ENCODE peak calls at places on chromosomes 12 and 14, in eight cellular contexts. F is astrocyte, U is upper lobe of right lung, S is cardiac muscle cell, Q is Karpas-422, T is endothelial cell of umbilical vein, Z is IMR-90, X is aorta. G is an unnamed sample. For H3K4me1 and H3K27me3, the result is how much of the 10 kb centered on the place peaks cover.

GRCh38 chr14:104443391-104444158 is 136.0 kb upstream of the C14orf180 start:
- DNase-seq in T (no peak), S (no peak), X (no peak), Q (peak), F (no peak), U (peak), Z (no peak), G (no peak)

GRCh38 chr12:19261773-19262172 is 132.2 kb downstream of the PLEKHA5 start:
- DNase-seq in X (no peak), Q (no peak), Z (no peak), T (no peak), F (no peak), U (no peak), S (no peak), G (no peak)

GRCh38 chr12:132951649-132952048 is 4.5 kb downstream of the ZNF605 start:
- DNase-seq in X (no peak), S (no peak), F (no peak), Z (no peak), T (no peak), Q (no peak), U (no peak), G (no peak)

GRCh38 chr14:52901357-52901980 is 49.4 kb downstream of the FERMT2 start:
- DNase-seq in X (no peak), T (no peak), U (no peak), F (no peak), Z (no peak), S (no peak), Q (no peak), G (no peak)

GRCh38 chr12:65199604-65200003 is 30.2 kb downstream of the LEMD3 start:
- DNase-seq in Q (no peak), X (no peak), T (no peak), U (no peak), Z (no peak), F (no peak), S (no peak), G (no peak)

GRCh38 chr12:6478406-6478805 is 7.9 kb upstream of the VAMP1 start:
- DNase-seq in U (no peak), T (no peak), X (no peak), S (peak), Z (no peak), F (no peak), Q (no peak), G (no peak)

GRCh38 chr12:76420221-76420620 is 72.0 kb upstream of the BBS10 start:
- DNase-seq in Z (no peak), Q (no peak), U (no peak), F (no peak), T (no peak), X (no peak), S (no peak), G (no peak)

GRCh38 chr14:79369359-79370332 is 841.7 kb downstream of the DIO2 start:
- DNase-seq in Z (peak), T (peak), Q (no peak), U (no peak), S (peak), F (peak), X (no peak), G (peak)

GRCh38 chr14:69300601-69301221 is 40.8 kb downstream of the GALNT16 start:
- DNase-seq in F (no peak), Z (no peak), T (no peak), X (no peak), Q (no peak), S (no peak), U (peak), G (peak)

GRCh38 chr14:77459072-77459723 is 1.3 kb downstream of the AHSA1 start:
- DNase-seq in U (no peak), Q (peak), Z (peak), F (peak), X (peak), S (peak), T (peak), G (no peak)

GRCh38 chr12:15776532-15776931 is 12.7 kb downstream of the EPS8 start:
- DNase-seq in S (no peak), X (no peak), F (no peak), Q (no peak), T (no peak), Z (no peak), U (no peak), G (no peak)

GRCh38 chr12:78096909-78097597 is 266.4 kb downstream of the NAV3 start:
- DNase-seq in X (peak), F (peak), Q (no peak), U (no peak), Z (peak), S (peak), T (peak), G (no peak)

GRCh38 chr12:124407074-124407473 is 112.2 kb downstream of the RFLNA start:
- DNase-seq in X (no peak), U (no peak), Q (no peak), S (no peak), T (no peak), Z (no peak), F (no peak), G (no peak)

GRCh38 chr12:124411291-124411878 is 116.5 kb downstream of the RFLNA start:
- DNase-seq in Q (no peak), S (peak), Z (peak), X (peak), T (no peak), U (no peak), F (peak), G (peak)

GRCh38 chr12:124406043-124406442 is 111.2 kb downstream of the RFLNA start:
- DNase-seq in S (no peak), U (no peak), Z (no peak), F (no peak), X (no peak), Q (no peak), T (no peak), G (no peak)

GRCh38 chr12:124410354-124411175 is 115.7 kb downstream of the RFLNA start:
- DNase-seq in X (peak), Q (no peak), S (no peak), F (no peak), Z (peak), U (no peak), T (no peak), G (no peak)

DNA sequence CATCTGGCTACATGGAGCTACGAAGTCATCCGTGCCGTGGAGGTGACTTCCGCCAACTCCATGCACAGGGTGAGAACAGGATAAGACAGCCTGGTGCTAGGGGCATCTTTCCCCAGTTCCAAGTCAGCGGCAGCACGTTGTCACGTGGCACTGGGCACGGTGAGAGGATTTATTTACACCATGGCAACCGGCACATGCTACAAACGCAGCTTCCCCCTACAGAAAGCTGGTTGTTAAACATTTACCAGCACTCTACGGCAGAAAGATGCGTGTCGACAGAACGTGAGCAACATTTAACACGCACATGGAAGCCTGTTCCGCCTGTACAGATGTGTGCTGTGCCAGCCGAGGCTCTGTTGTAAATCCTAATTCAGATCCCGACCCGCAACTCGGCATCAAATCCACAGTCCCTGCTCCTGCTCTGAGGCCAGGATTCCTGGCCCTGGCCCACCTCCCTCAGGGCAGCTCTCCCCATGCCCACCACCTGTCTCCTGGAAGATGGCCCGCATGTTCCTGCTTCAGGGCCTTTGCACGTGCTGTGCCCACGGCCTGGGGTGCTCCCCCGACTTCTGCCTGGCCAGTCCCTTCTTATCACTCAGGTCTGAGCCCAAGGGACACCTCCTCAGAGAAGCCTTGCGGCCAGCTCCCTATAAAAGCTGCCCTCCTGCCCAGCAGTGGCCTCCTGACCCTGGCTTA is 114.1 kb downstream of the RFLNA start:
- DNase-seq in F (no peak), X (no peak), U (no peak), T (no peak), Z (no peak), S (no peak), Q (no peak), G (no peak)
- H3K4me1 ChIP-seq in F (under half), X (under half), U (under half), T (under half), Z (under half), S (under half), Q (under half), G (under half)

GRCh38 chr12:112796067-112796466 is 4.5 kb downstream of the RPH3A start:
- DNase-seq in Q (no peak), S (no peak), U (no peak), F (no peak), T (no peak), X (no peak), Z (no peak), G (no peak)

GRCh38 chr12:112801055-112801454 is 9.5 kb downstream of the RPH3A start:
- DNase-seq in Q (no peak), T (no peak), S (no peak), F (no peak), U (no peak), Z (no peak), X (no peak), G (no peak)

GRCh38 chr12:112803620-112804279 is 12.2 kb downstream of the RPH3A start:
- DNase-seq in Q (no peak), F (no peak), S (no peak), T (no peak), Z (no peak), U (no peak), X (no peak), G (no peak)

GRCh38 chr12:112798019-112798760 is 6.6 kb downstream of the RPH3A start:
- DNase-seq in Z (no peak), F (no peak), X (no peak), T (peak), U (no peak), Q (no peak), S (no peak), G (no peak)

DNA sequence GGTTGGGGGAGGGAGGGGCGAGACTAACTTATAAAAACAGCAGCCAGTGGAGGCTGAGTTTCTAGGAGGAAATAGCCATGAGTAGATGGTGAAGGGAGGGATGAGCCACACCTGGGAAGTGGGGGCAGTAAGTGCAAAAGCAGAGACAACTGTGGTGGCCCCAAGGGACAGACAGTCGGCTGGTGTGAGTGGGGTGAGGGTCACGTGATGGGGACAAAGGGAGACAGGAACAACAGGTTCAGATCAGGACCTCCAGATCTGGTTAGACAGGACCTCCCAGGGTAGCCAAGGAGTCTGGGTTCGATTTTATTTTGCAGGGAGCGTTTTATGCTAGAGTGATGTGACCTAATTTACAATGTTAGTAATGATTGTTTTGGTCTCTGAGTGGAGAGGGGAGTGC is 8.6 kb downstream of the RPH3A start:
- DNase-seq in U (no peak), X (no peak), Q (no peak), F (no peak), S (no peak), T (no peak), Z (no peak), G (no peak)
- H3K27me3 ChIP-seq in U (under half), X (under half), Q (under half), F (under half), S (under half), T (under half), Z (under half), G (under half)

GRCh38 chr12:88516811-88517210 is 63.5 kb downstream of the KITLG start:
- DNase-seq in S (no peak), T (no peak), Z (no peak), U (no peak), Q (no peak), X (no peak), F (no peak), G (no peak)
- H3K4me1 ChIP-seq in S (under half), T (under half), Z (under half), U (under half), Q (under half), X (under half), F (under half), G (under half)

GRCh38 chr12:53952335-53952694 is 2.4 kb upstream of the HOXC12 start:
- DNase-seq in S (no peak), F (no peak), Z (no peak), X (no peak), T (no peak), Q (no peak), U (no peak), G (peak)
- H3K27me3 ChIP-seq in S (half or more), F (half or more), Z (half or more), X (under half), T (half or more), Q (under half), U (half or more), G (half or more)

GRCh38 chr12:46523446-46523845 is 150.9 kb upstream of the SLC38A2 start:
- DNase-seq in Z (peak), S (no peak), Q (no peak), T (no peak), U (no peak), F (no peak), X (no peak), G (no peak)
- H3K4me1 ChIP-seq in Z (under half), S (under half), Q (under half), T (under half), U (under half), F (under half), X (under half), G (under half)

GRCh38 chr12:57730336-57731067 is 8.0 kb downstream of the AGAP2 start:
- DNase-seq in T (no peak), Q (no peak), F (no peak), U (no peak), X (no peak), S (no peak), Z (no peak), G (no peak)
- H3K27me3 ChIP-seq in T (under half), Q (under half), F (under half), U (under half), X (under half), S (half or more), Z (under half), G (under half)

GRCh38 chr12:53223006-53223305 is 9.1 kb downstream of the RARG start:
- DNase-seq in S (no peak), Z (no peak), X (no peak), Q (no peak), T (no peak), U (no peak), F (no peak), G (peak)
- H3K4me1 ChIP-seq in S (half or more), Z (under half), X (under half), Q (under half), T (under half), U (under half), F (under half), G (under half)

GRCh38 chr14:32136027-32136825 is 59.1 kb downstream of the ARHGAP5 start:
- DNase-seq in S (peak), Q (no peak), Z (no peak), T (no peak), U (no peak), X (no peak), F (no peak), G (no peak)
- H3K27me3 ChIP-seq in S (under half), Q (under half), Z (under half), T (under half), U (under half), X (under half), F (under half), G (under half)

GRCh38 chr12:112126916-112127315 is 1.6 kb downstream of the TRAFD1 start:
- DNase-seq in X (no peak), Z (peak), T (no peak), S (no peak), F (peak), U (no peak), Q (no peak), G (no peak)
- H3K4me1 ChIP-seq in X (under half), Z (under half), T (under half), S (under half), F (under half), U (half or more), Q (half or more), G (under half)

G was measured in RWPE2.